ENCODE peak calls at places on chromosomes 12 and 14, in five cellular contexts. M, H, G, Q and J are unnamed samples.
A peak's percentile ranks its signal among the peaks of the same experiment; 100 is the strongest.

GRCh38 chr14:81991998-81992397 is 458.3 kb upstream of the SEL1L start:
- DNase-seq in H (no peak), Q (no peak), M (peak; percentile 10), G (no peak), J (no peak)

GRCh38 chr12:5548152-5548933 is 116.4 kb downstream of the NTF3 start:
- DNase-seq in H (no peak), G (no peak), Q (no peak), M (no peak), J (no peak)

GRCh38 chr14:51023964-51024363 is 70.9 kb downstream of the TRIM9 start:
- DNase-seq in H (no peak), M (no peak), G (no peak), Q (no peak), J (no peak)

GRCh38 chr14:101196795-101197590 is 293.5 kb upstream of the RTL1 start:
- DNase-seq in H (peak; percentile 74), Q (peak; percentile 5), M (no peak), G (no peak), J (no peak)

GRCh38 chr14:75825147-75825592 is 156.6 kb downstream of the TGFB3 start:
- DNase-seq in H (no peak), M (no peak), G (no peak), Q (no peak), J (no peak)

GRCh38 chr12:52141875-52142274 is 49.9 kb downstream of the KRT80 start:
- DNase-seq in H (no peak), Q (no peak), G (no peak), M (no peak), J (no peak)

GRCh38 chr14:101242442-101243385 is 318.6 kb upstream of the DIO3 start:
- DNase-seq in G (peak; percentile 56), H (peak; percentile 23), M (no peak), Q (peak; percentile 20), J (no peak)

GRCh38 chr14:77979666-77980351 is 179.9 kb downstream of the ADCK1 start:
- DNase-seq in Q (no peak), G (no peak), M (no peak), H (peak; percentile 79), J (no peak)

GRCh38 chr14:62189698-62190097 is 427.5 kb downstream of the SNAPC1 start:
- DNase-seq in G (no peak), Q (no peak), M (peak; percentile 83), H (no peak), J (no peak)

GRCh38 chr12:88578821-88579518 is 1.3 kb downstream of the KITLG start:
- DNase-seq in M (peak; percentile 46), G (no peak), Q (peak; percentile 47), H (peak; percentile 64), J (no peak)

DNA sequence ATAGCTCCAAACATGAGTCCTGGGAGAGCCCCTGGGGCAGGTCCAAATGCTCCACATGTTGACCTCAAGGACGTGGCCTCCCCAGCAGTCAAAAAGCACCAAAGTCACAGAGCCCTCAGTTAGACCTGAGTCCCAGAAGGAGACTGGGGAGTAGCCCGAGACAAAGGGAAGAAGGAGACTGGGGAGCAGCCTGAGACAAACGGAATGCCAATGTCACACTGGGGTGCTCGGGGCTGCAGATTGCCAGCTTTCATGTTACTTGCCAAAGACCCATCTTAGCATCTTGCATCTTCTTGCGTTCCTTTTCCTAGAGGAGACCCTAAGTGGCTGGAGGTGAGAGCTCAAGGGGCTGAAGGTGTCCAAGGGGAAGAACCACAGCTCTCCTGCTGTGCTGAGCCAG is 14.9 kb downstream of the PLEKHD1 start:
- DNase-seq in G (no peak), M (no peak), Q (no peak), H (no peak), J (no peak)
- H3K27me3 ChIP-seq in G (no peaks in the 10 kb centered on the region), M (peaks cover 7% of the 10 kb centered on the region), Q (no peaks in the 10 kb centered on the region), H (no peaks in the 10 kb centered on the region), J (no peaks in the 10 kb centered on the region)

GRCh38 chr12:113464852-113465719 is 6.6 kb downstream of the LHX5 start:
- DNase-seq in Q (no peak), G (no peak), H (peak; percentile 53), M (no peak), J (no peak)

GRCh38 chr12:113467154-113467513 is 4.5 kb downstream of the LHX5 start:
- DNase-seq in G (no peak), Q (no peak), M (no peak), H (peak; percentile 47), J (no peak)

GRCh38 chr12:113466770-113467153 is 4.9 kb downstream of the LHX5 start:
- DNase-seq in M (no peak), G (no peak), Q (no peak), H (no peak), J (no peak)

GRCh38 chr12:113467514-113468364 is 3.9 kb downstream of the LHX5 start:
- DNase-seq in H (peak; percentile 59), Q (no peak), M (peak; percentile 49), G (no peak), J (no peak)

GRCh38 chr12:113465808-113466769 is 5.6 kb downstream of the LHX5 start:
- DNase-seq in Q (no peak), M (no peak), G (no peak), H (peak; percentile 71), J (no peak)
- H3K27me3 ChIP-seq in Q (peaks cover 5% of the 10 kb centered on the region), M (peaks cover 59% of the 10 kb centered on the region), G (peaks cover 100% of the 10 kb centered on the region), H (peaks cover 86% of the 10 kb centered on the region), J (peaks cover 100% of the 10 kb centered on the region)

DNA sequence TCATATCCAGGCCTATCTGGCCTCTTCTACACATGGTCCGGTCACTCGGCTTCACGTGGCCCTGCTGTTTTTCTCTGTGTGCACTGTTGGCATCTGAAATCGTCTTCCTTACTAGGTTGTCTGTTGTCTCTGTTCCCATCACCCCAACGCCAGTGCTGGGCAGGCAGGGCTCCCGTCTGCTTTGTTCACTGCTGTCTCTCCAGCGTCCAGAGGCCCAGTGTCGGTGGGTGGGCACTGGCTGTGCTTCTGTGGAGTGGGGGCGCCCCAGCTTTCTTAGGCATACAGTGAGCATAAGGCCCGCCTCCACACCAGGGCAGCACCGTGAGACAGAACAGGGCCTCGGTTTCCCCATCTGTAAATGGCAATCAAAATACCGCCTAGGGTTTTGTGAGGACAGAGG is 153.1 kb downstream of the BCL11B start:
- DNase-seq in G (peak; percentile 58), Q (no peak), H (peak; percentile 25), M (no peak), J (no peak)
- H3K27me3 ChIP-seq in G (peaks cover 66% of the 10 kb centered on the region), Q (no peaks in the 10 kb centered on the region), H (no peaks in the 10 kb centered on the region), M (peaks cover 12% of the 10 kb centered on the region), J (peaks cover 63% of the 10 kb centered on the region)

DNA sequence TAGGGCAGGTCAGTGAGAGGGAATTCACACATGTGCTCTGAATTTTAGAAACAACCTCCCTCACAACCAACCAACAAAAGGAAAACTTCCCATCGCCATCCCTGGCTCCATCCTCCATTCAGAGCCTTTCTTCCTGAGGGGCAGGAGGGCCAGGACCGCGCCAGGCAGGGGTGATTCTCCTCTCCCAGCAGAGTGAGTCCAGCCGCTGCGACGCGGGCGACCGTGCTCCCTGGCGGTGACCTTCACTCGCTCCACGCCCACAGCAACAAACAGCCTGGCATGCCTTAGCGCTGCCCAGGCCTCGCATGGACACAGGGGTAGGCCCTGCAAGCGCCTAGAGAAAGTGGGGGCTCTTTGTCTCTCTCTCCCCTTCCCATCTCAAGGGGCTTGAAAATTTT is 3.7 kb downstream of the GALNT9 start:
- DNase-seq in H (no peak), Q (no peak), G (no peak), M (no peak), J (no peak)
- H3K27me3 ChIP-seq in H (peaks cover 28% of the 10 kb centered on the region), Q (peaks cover 3% of the 10 kb centered on the region), G (peaks cover 97% of the 10 kb centered on the region), M (no peaks in the 10 kb centered on the region), J (peaks cover 61% of the 10 kb centered on the region)